ENCODE peak calls at places on chromosomes 13 and 19, in ten cellular contexts. One of them, this sample, is unnamed.

GRCh38 chr13:64527561-64527960 is 2702.6 kb downstream of the PCDH9 start:
- DNase-seq in A549: no peak
- DNase-seq in mesothelial cell of epicardium: no peak
- DNase-seq in left colon: no peak
- DNase-seq in left ventricle myocardium inferior: no peak
- DNase-seq in left ventricle myocardium superior: no peak
- DNase-seq in CD4-positive, CD25-positive, alpha-beta regulatory T cell: no peak
- DNase-seq in NCI-H1092 treated with DMSO at 0.1 percent for 48 hours: no peak
- DNase-seq in AG10803: no peak
- DNase-seq in A673: no peak
- DNase-seq in this sample: no peak

GRCh38 chr19:30420881-30421280 is 48.7 kb downstream of the ZNF536 start:
- DNase-seq in AG10803: no peak
- DNase-seq in CD4-positive, CD25-positive, alpha-beta regulatory T cell: no peak
- DNase-seq in A549: no peak
- DNase-seq in mesothelial cell of epicardium: no peak
- DNase-seq in A673: no peak
- DNase-seq in left ventricle myocardium inferior: no peak
- DNase-seq in left colon: no peak
- DNase-seq in NCI-H1092 treated with DMSO at 0.1 percent for 48 hours: no peak
- DNase-seq in left ventricle myocardium superior: no peak
- DNase-seq in this sample: no peak

GRCh38 chr19:46624958-46625661 is at the start of gene PTGIR:
- DNase-seq in CD4-positive, CD25-positive, alpha-beta regulatory T cell: no peak
- DNase-seq in left ventricle myocardium inferior: peak; percentile 81
- DNase-seq in mesothelial cell of epicardium: no peak
- DNase-seq in NCI-H1092 treated with DMSO at 0.1 percent for 48 hours: no peak
- DNase-seq in A673: no peak
- DNase-seq in left ventricle myocardium superior: peak; percentile 82
- DNase-seq in AG10803: peak; percentile 88
- DNase-seq in left colon: peak; percentile 44
- DNase-seq in A549: no peak
- DNase-seq in this sample: no peak

GRCh38 chr13:33125821-33126570 is 109.8 kb downstream of the KL start:
- DNase-seq in mesothelial cell of epicardium: no peak
- DNase-seq in CD4-positive, CD25-positive, alpha-beta regulatory T cell: no peak
- DNase-seq in A549: peak; percentile 87
- DNase-seq in left ventricle myocardium superior: peak; percentile 72
- DNase-seq in left ventricle myocardium inferior: peak; percentile 61
- DNase-seq in NCI-H1092 treated with DMSO at 0.1 percent for 48 hours: no peak
- DNase-seq in AG10803: peak; percentile 97
- DNase-seq in A673: peak; percentile 86
- DNase-seq in left colon: no peak
- DNase-seq in this sample: peak; percentile 91

GRCh38 chr13:45700971-45701900 is 884 bp upstream of the CBY2 start:
- DNase-seq in NCI-H1092 treated with DMSO at 0.1 percent for 48 hours: no peak
- DNase-seq in left ventricle myocardium superior: no peak
- DNase-seq in CD4-positive, CD25-positive, alpha-beta regulatory T cell: peak; percentile 29
- DNase-seq in left colon: no peak
- DNase-seq in AG10803: no peak
- DNase-seq in A549: no peak
- DNase-seq in left ventricle myocardium inferior: no peak
- DNase-seq in A673: no peak
- DNase-seq in mesothelial cell of epicardium: no peak
- DNase-seq in this sample: no peak

GRCh38 chr19:51272183-51272817 is 21.4 kb downstream of the SIGLECL1 start:
- DNase-seq in A673: peak; percentile 4
- DNase-seq in left ventricle myocardium superior: no peak
- DNase-seq in NCI-H1092 treated with DMSO at 0.1 percent for 48 hours: no peak
- DNase-seq in AG10803: no peak
- DNase-seq in left colon: no peak
- DNase-seq in A549: no peak
- DNase-seq in CD4-positive, CD25-positive, alpha-beta regulatory T cell: peak; percentile 20
- DNase-seq in mesothelial cell of epicardium: no peak
- DNase-seq in left ventricle myocardium inferior: no peak
- DNase-seq in this sample: no peak

GRCh38 chr13:48731957-48732569 is 78.3 kb downstream of the CYSLTR2 start:
- DNase-seq in AG10803: peak; percentile 12
- DNase-seq in A673: peak; percentile 67
- DNase-seq in CD4-positive, CD25-positive, alpha-beta regulatory T cell: peak; percentile 39
- DNase-seq in NCI-H1092 treated with DMSO at 0.1 percent for 48 hours: no peak
- DNase-seq in left ventricle myocardium inferior: peak; percentile 39
- DNase-seq in left ventricle myocardium superior: peak; percentile 67
- DNase-seq in left colon: peak; percentile 70
- DNase-seq in A549: peak; percentile 25
- DNase-seq in mesothelial cell of epicardium: no peak
- DNase-seq in this sample: peak; percentile 51

GRCh38 chr13:98565726-98566577 is 11.0 kb downstream of the STK24 start:
- DNase-seq in A673: no peak
- DNase-seq in left ventricle myocardium superior: peak; percentile 68
- DNase-seq in CD4-positive, CD25-positive, alpha-beta regulatory T cell: no peak
- DNase-seq in A549: no peak
- DNase-seq in mesothelial cell of epicardium: no peak
- DNase-seq in left ventricle myocardium inferior: peak; percentile 53
- DNase-seq in AG10803: no peak
- DNase-seq in NCI-H1092 treated with DMSO at 0.1 percent for 48 hours: peak; percentile 86
- DNase-seq in left colon: peak; percentile 76
- DNase-seq in this sample: no peak

GRCh38 chr13:114339779-114340534 is 25.7 kb downstream of the CHAMP1 start:
- DNase-seq in NCI-H1092 treated with DMSO at 0.1 percent for 48 hours: peak; percentile 80
- DNase-seq in A549: peak; percentile 59
- DNase-seq in CD4-positive, CD25-positive, alpha-beta regulatory T cell: peak; percentile 58
- DNase-seq in left colon: peak; percentile 52
- DNase-seq in AG10803: peak; percentile 66
- DNase-seq in left ventricle myocardium superior: peak; percentile 42
- DNase-seq in mesothelial cell of epicardium: no peak
- DNase-seq in A673: peak; percentile 78
- DNase-seq in left ventricle myocardium inferior: peak; percentile 18
- DNase-seq in this sample: no peak

GRCh38 chr13:20826810-20827560 is 53.2 kb upstream of the EEF1AKMT1 start:
- DNase-seq in AG10803: peak; percentile 56
- DNase-seq in mesothelial cell of epicardium: no peak
- DNase-seq in A549: no peak
- DNase-seq in A673: no peak
- DNase-seq in CD4-positive, CD25-positive, alpha-beta regulatory T cell: no peak
- DNase-seq in left colon: no peak
- DNase-seq in left ventricle myocardium inferior: no peak
- DNase-seq in left ventricle myocardium superior: no peak
- DNase-seq in NCI-H1092 treated with DMSO at 0.1 percent for 48 hours: no peak
- DNase-seq in this sample: no peak

GRCh38 chr13:112718318-112718717 is 28.5 kb downstream of the ATP11A start:
- DNase-seq in left ventricle myocardium superior: peak; percentile 20
- DNase-seq in NCI-H1092 treated with DMSO at 0.1 percent for 48 hours: no peak
- DNase-seq in CD4-positive, CD25-positive, alpha-beta regulatory T cell: no peak
- DNase-seq in left colon: no peak
- DNase-seq in A549: no peak
- DNase-seq in mesothelial cell of epicardium: no peak
- DNase-seq in left ventricle myocardium inferior: no peak
- DNase-seq in A673: no peak
- DNase-seq in AG10803: no peak
- DNase-seq in this sample: no peak

GRCh38 chr13:97030705-97031452 is 36.6 kb upstream of the OXGR1 start:
- DNase-seq in A673: peak; percentile 56
- DNase-seq in A549: peak; percentile 69
- DNase-seq in CD4-positive, CD25-positive, alpha-beta regulatory T cell: no peak
- DNase-seq in AG10803: peak; percentile 54
- DNase-seq in NCI-H1092 treated with DMSO at 0.1 percent for 48 hours: peak; percentile 48
- DNase-seq in left ventricle myocardium superior: no peak
- DNase-seq in left ventricle myocardium inferior: no peak
- DNase-seq in mesothelial cell of epicardium: no peak
- DNase-seq in left colon: no peak
- DNase-seq in this sample: no peak

GRCh38 chr13:81683526-81683925 is 1342.6 kb upstream of the SPRY2 start:
- DNase-seq in A673: no peak
- DNase-seq in AG10803: no peak
- DNase-seq in left ventricle myocardium inferior: no peak
- DNase-seq in mesothelial cell of epicardium: no peak
- DNase-seq in left colon: no peak
- DNase-seq in NCI-H1092 treated with DMSO at 0.1 percent for 48 hours: no peak
- DNase-seq in A549: no peak
- DNase-seq in CD4-positive, CD25-positive, alpha-beta regulatory T cell: no peak
- DNase-seq in left ventricle myocardium superior: no peak
- DNase-seq in this sample: no peak

GRCh38 chr19:9986787-9987281 is 23.5 kb downstream of the COL5A3 start:
- DNase-seq in left colon: no peak
- DNase-seq in AG10803: peak; percentile 95
- DNase-seq in CD4-positive, CD25-positive, alpha-beta regulatory T cell: no peak
- DNase-seq in NCI-H1092 treated with DMSO at 0.1 percent for 48 hours: no peak
- DNase-seq in left ventricle myocardium inferior: peak; percentile 57
- DNase-seq in left ventricle myocardium superior: peak; percentile 61
- DNase-seq in mesothelial cell of epicardium: no peak
- DNase-seq in A549: no peak
- DNase-seq in A673: no peak
- DNase-seq in this sample: no peak

GRCh38 chr19:50327461-50328256 is 1.5 kb downstream of the KCNC3 start:
- DNase-seq in mesothelial cell of epicardium: no peak
- DNase-seq in CD4-positive, CD25-positive, alpha-beta regulatory T cell: no peak
- DNase-seq in left colon: no peak
- DNase-seq in AG10803: no peak
- DNase-seq in A673: no peak
- DNase-seq in left ventricle myocardium superior: no peak
- DNase-seq in NCI-H1092 treated with DMSO at 0.1 percent for 48 hours: no peak
- DNase-seq in left ventricle myocardium inferior: no peak
- DNase-seq in A549: no peak
- DNase-seq in this sample: no peak

GRCh38 chr19:10431254-10431942 is 11.1 kb downstream of the PDE4A start:
- DNase-seq in left colon: peak; percentile 65
- DNase-seq in CD4-positive, CD25-positive, alpha-beta regulatory T cell: peak; percentile 29
- DNase-seq in A673: no peak
- DNase-seq in left ventricle myocardium inferior: peak; percentile 32
- DNase-seq in mesothelial cell of epicardium: no peak
- DNase-seq in AG10803: peak; percentile 40
- DNase-seq in left ventricle myocardium superior: peak; percentile 51
- DNase-seq in A549: no peak
- DNase-seq in NCI-H1092 treated with DMSO at 0.1 percent for 48 hours: no peak
- DNase-seq in this sample: no peak

GRCh38 chr13:69704311-69704710 is 403.3 kb upstream of the ATXN8OS start:
- DNase-seq in mesothelial cell of epicardium: no peak
- DNase-seq in left ventricle myocardium inferior: no peak
- DNase-seq in AG10803: no peak
- DNase-seq in NCI-H1092 treated with DMSO at 0.1 percent for 48 hours: no peak
- DNase-seq in A549: no peak
- DNase-seq in left colon: no peak
- DNase-seq in A673: no peak
- DNase-seq in left ventricle myocardium superior: no peak
- DNase-seq in CD4-positive, CD25-positive, alpha-beta regulatory T cell: no peak
- DNase-seq in this sample: no peak

GRCh38 chr19:1760020-1760419 is 6.7 kb downstream of the ONECUT3 start:
- DNase-seq in left colon: no peak
- DNase-seq in mesothelial cell of epicardium: no peak
- DNase-seq in A549: no peak
- DNase-seq in left ventricle myocardium inferior: no peak
- DNase-seq in A673: no peak
- DNase-seq in NCI-H1092 treated with DMSO at 0.1 percent for 48 hours: no peak
- DNase-seq in left ventricle myocardium superior: peak; percentile 20
- DNase-seq in AG10803: no peak
- DNase-seq in CD4-positive, CD25-positive, alpha-beta regulatory T cell: no peak
- DNase-seq in this sample: no peak